ENCODE peak calls at places on chromosome 21, in four cellular contexts. Q is fibroblast of the aortic adventitia, I is GF-D8, D is NCI-H1694 treated with DMSO at 0.1 percent for 48 hours. G is an unnamed sample.

GRCh38 chr21:27532081-27532480 is 565.2 kb upstream of the ADAMTS5 start:
- DNase-seq in I (no peak), D (peak; percentile 82), Q (peak; percentile 59), G (no peak)

GRCh38 chr21:26388731-26389231 is 184.3 kb downstream of the CYYR1 start:
- DNase-seq in I (no peak), D (no peak), Q (peak; percentile 48), G (no peak)

GRCh38 chr21:46636550-46637289 is 1.2 kb downstream of the PRMT2 start:
- DNase-seq in D (no peak), I (no peak), Q (no peak), G (no peak)

GRCh38 chr21:15730484-15731242 is 881 bp downstream of the USP25 start:
- DNase-seq in Q (peak; percentile 16), I (no peak), D (peak; percentile 28), G (no peak)

GRCh38 chr21:31450971-31451370 is 106.9 kb upstream of the TIAM1 start:
- DNase-seq in I (no peak), D (no peak), Q (no peak), G (no peak)

GRCh38 chr21:25234857-25235801 is 372.2 kb downstream of the MRPL39 start:
- DNase-seq in I (no peak), D (no peak), Q (no peak), G (no peak)

GRCh38 chr21:42233067-42233981 is 14.4 kb downstream of the ABCG1 start:
- DNase-seq in Q (peak; percentile 66), I (peak; percentile 96), D (no peak), G (no peak)

GRCh38 chr21:40052276-40052675 is 185.0 kb downstream of the PCP4 start:
- DNase-seq in I (no peak), D (no peak), Q (no peak), G (peak; percentile 34)

GRCh38 chr21:34808569-34809204 is 139.9 kb downstream of the CLIC6 start:
- DNase-seq in I (no peak), D (no peak), Q (peak; percentile 84), G (no peak)

GRCh38 chr21:39313042-39313456 is 383 bp downstream of the BRWD1 start:
- DNase-seq in Q (no peak), D (no peak), I (peak; percentile 37), G (no peak)

GRCh38 chr21:46062471-46063211 is 35.3 kb upstream of the COL6A2 start:
- DNase-seq in I (no peak), Q (no peak), D (no peak), G (no peak)

GRCh38 chr21:45391743-45392079 is 13.3 kb upstream of the COL18A1 start:
- DNase-seq in I (no peak), Q (no peak), D (no peak), G (no peak)

GRCh38 chr21:14361958-14362357 is 21.0 kb downstream of the HSPA13 start:
- DNase-seq in D (no peak), Q (peak; percentile 83), I (peak; percentile 40), G (no peak)

GRCh38 chr21:26846036-26846931 is 1.1 kb upstream of the ADAMTS1 start:
- DNase-seq in D (peak; percentile 38), Q (peak; percentile 85), I (no peak), G (peak; percentile 82)

GRCh38 chr21:44999428-44999971 is 59.7 kb downstream of the SLX9 start:
- DNase-seq in I (no peak), D (no peak), Q (no peak), G (no peak)

GRCh38 chr21:19244502-19245187 is 841.1 kb upstream of the TMPRSS15 start:
- DNase-seq in D (no peak), Q (no peak), I (no peak), G (no peak)

GRCh38 chr21:37503848-37504467 is 137.4 kb downstream of the DYRK1A start:
- DNase-seq in Q (peak; percentile 39), D (no peak), I (no peak), G (no peak)

GRCh38 chr21:38289697-38290096 is 32.9 kb downstream of the KCNJ15 start:
- DNase-seq in D (no peak), I (peak; percentile 97), Q (peak; percentile 98), G (no peak)

G was measured in putamen.